ENCODE peak calls at places on chromosomes 2 and 18, in seven cellular contexts. One of them, this sample, is unnamed.

GRCh38 chr2:239532859-239533258 is 132.0 kb upstream of the HDAC4 start:
- DNase-seq in endodermal cell: no peak
- DNase-seq in HepG2: no peak
- DNase-seq in IMR-90: no peak
- DNase-seq in WERI-Rb-1: no peak
- DNase-seq in cardiac muscle cell: no peak
- DNase-seq in fibroblast of lung: no peak
- DNase-seq in this sample: no peak

GRCh38 chr2:205563646-205564045 is 118.7 kb upstream of the NRP2 start:
- DNase-seq in HepG2: no peak
- DNase-seq in fibroblast of lung: peak
- DNase-seq in WERI-Rb-1: peak
- DNase-seq in cardiac muscle cell: peak
- DNase-seq in endodermal cell: peak
- DNase-seq in IMR-90: no peak
- DNase-seq in this sample: peak

GRCh38 chr2:1864301-1864980 is 120.1 kb upstream of the PXDN start:
- DNase-seq in endodermal cell: peak
- DNase-seq in fibroblast of lung: no peak
- DNase-seq in WERI-Rb-1: no peak
- DNase-seq in IMR-90: no peak
- DNase-seq in HepG2: no peak
- DNase-seq in cardiac muscle cell: no peak
- DNase-seq in this sample: no peak

GRCh38 chr2:24822049-24822706 is 29.0 kb downstream of the CENPO start:
- DNase-seq in cardiac muscle cell: no peak
- DNase-seq in endodermal cell: peak
- DNase-seq in WERI-Rb-1: no peak
- DNase-seq in IMR-90: no peak
- DNase-seq in fibroblast of lung: no peak
- DNase-seq in HepG2: no peak
- DNase-seq in this sample: no peak

GRCh38 chr2:209875270-209875669 is 103.6 kb downstream of the UNC80 start:
- DNase-seq in IMR-90: no peak
- DNase-seq in HepG2: no peak
- DNase-seq in endodermal cell: no peak
- DNase-seq in WERI-Rb-1: no peak
- DNase-seq in cardiac muscle cell: no peak
- DNase-seq in fibroblast of lung: no peak
- DNase-seq in this sample: no peak

GRCh38 chr2:134669731-134670669 is 48.8 kb downstream of the TMEM163 start:
- DNase-seq in HepG2: no peak
- DNase-seq in fibroblast of lung: no peak
- DNase-seq in endodermal cell: peak
- DNase-seq in IMR-90: no peak
- DNase-seq in WERI-Rb-1: no peak
- DNase-seq in cardiac muscle cell: no peak
- DNase-seq in this sample: peak

GRCh38 chr2:218262631-218263586 is 2.1 kb downstream of the GPBAR1 start:
- DNase-seq in fibroblast of lung: no peak
- DNase-seq in IMR-90: no peak
- DNase-seq in HepG2: no peak
- DNase-seq in endodermal cell: no peak
- DNase-seq in cardiac muscle cell: no peak
- DNase-seq in WERI-Rb-1: no peak
- DNase-seq in this sample: peak

GRCh38 chr18:41391616-41392610 is 563.1 kb upstream of the PIK3C3 start:
- DNase-seq in WERI-Rb-1: peak
- DNase-seq in fibroblast of lung: peak
- DNase-seq in cardiac muscle cell: peak
- DNase-seq in IMR-90: peak
- DNase-seq in endodermal cell: peak
- DNase-seq in HepG2: peak
- DNase-seq in this sample: peak

GRCh38 chr18:70623106-70623505 is 334.3 kb downstream of the SOCS6 start:
- DNase-seq in endodermal cell: no peak
- DNase-seq in WERI-Rb-1: no peak
- DNase-seq in HepG2: no peak
- DNase-seq in fibroblast of lung: no peak
- DNase-seq in cardiac muscle cell: no peak
- DNase-seq in IMR-90: no peak
- DNase-seq in this sample: no peak

GRCh38 chr2:20482711-20483110 is 35.8 kb downstream of the RHOB start:
- DNase-seq in endodermal cell: no peak
- DNase-seq in cardiac muscle cell: no peak
- DNase-seq in fibroblast of lung: no peak
- DNase-seq in WERI-Rb-1: no peak
- DNase-seq in HepG2: no peak
- DNase-seq in IMR-90: no peak
- DNase-seq in this sample: no peak

GRCh38 chr18:5729983-5730699 is 165.2 kb downstream of the TMEM200C start:
- DNase-seq in fibroblast of lung: no peak
- DNase-seq in HepG2: no peak
- DNase-seq in cardiac muscle cell: no peak
- DNase-seq in WERI-Rb-1: no peak
- DNase-seq in IMR-90: no peak
- DNase-seq in endodermal cell: no peak
- DNase-seq in this sample: no peak

GRCh38 chr18:26309283-26309682 is 83.0 kb downstream of the TAF4B start:
- DNase-seq in WERI-Rb-1: no peak
- DNase-seq in fibroblast of lung: peak
- DNase-seq in cardiac muscle cell: peak
- DNase-seq in IMR-90: peak
- DNase-seq in endodermal cell: no peak
- DNase-seq in HepG2: no peak
- DNase-seq in this sample: no peak

GRCh38 chr2:9494096-9494495 is 19.7 kb downstream of the IAH1 start:
- DNase-seq in endodermal cell: no peak
- DNase-seq in WERI-Rb-1: no peak
- DNase-seq in cardiac muscle cell: no peak
- DNase-seq in fibroblast of lung: no peak
- DNase-seq in IMR-90: no peak
- DNase-seq in HepG2: no peak
- DNase-seq in this sample: no peak

GRCh38 chr2:54755641-54756326 is 32.3 kb downstream of the EML6 start:
- DNase-seq in fibroblast of lung: no peak
- DNase-seq in endodermal cell: no peak
- DNase-seq in HepG2: no peak
- DNase-seq in IMR-90: no peak
- DNase-seq in WERI-Rb-1: no peak
- DNase-seq in cardiac muscle cell: no peak
- DNase-seq in this sample: no peak

GRCh38 chr2:185279999-185280398 is 458.6 kb upstream of the FSIP2 start:
- DNase-seq in HepG2: peak
- DNase-seq in cardiac muscle cell: peak
- DNase-seq in WERI-Rb-1: no peak
- DNase-seq in fibroblast of lung: peak
- DNase-seq in IMR-90: peak
- DNase-seq in endodermal cell: no peak
- DNase-seq in this sample: no peak

GRCh38 chr2:135839713-135840112 is 2.7 kb upstream of the LCT start:
- DNase-seq in fibroblast of lung: peak
- DNase-seq in WERI-Rb-1: peak
- DNase-seq in IMR-90: peak
- DNase-seq in endodermal cell: no peak
- DNase-seq in cardiac muscle cell: peak
- DNase-seq in HepG2: no peak
- DNase-seq in this sample: no peak

GRCh38 chr2:158061763-158062162 is 39.9 kb upstream of the UPP2 start:
- DNase-seq in cardiac muscle cell: no peak
- DNase-seq in fibroblast of lung: no peak
- DNase-seq in WERI-Rb-1: no peak
- DNase-seq in HepG2: no peak
- DNase-seq in endodermal cell: no peak
- DNase-seq in IMR-90: no peak
- DNase-seq in this sample: no peak

GRCh38 chr2:40406485-40407289 is 45.2 kb downstream of the SLC8A1 start:
- DNase-seq in fibroblast of lung: no peak
- DNase-seq in HepG2: no peak
- DNase-seq in endodermal cell: no peak
- DNase-seq in IMR-90: no peak
- DNase-seq in cardiac muscle cell: no peak
- DNase-seq in WERI-Rb-1: no peak
- DNase-seq in this sample: no peak

DNA sequence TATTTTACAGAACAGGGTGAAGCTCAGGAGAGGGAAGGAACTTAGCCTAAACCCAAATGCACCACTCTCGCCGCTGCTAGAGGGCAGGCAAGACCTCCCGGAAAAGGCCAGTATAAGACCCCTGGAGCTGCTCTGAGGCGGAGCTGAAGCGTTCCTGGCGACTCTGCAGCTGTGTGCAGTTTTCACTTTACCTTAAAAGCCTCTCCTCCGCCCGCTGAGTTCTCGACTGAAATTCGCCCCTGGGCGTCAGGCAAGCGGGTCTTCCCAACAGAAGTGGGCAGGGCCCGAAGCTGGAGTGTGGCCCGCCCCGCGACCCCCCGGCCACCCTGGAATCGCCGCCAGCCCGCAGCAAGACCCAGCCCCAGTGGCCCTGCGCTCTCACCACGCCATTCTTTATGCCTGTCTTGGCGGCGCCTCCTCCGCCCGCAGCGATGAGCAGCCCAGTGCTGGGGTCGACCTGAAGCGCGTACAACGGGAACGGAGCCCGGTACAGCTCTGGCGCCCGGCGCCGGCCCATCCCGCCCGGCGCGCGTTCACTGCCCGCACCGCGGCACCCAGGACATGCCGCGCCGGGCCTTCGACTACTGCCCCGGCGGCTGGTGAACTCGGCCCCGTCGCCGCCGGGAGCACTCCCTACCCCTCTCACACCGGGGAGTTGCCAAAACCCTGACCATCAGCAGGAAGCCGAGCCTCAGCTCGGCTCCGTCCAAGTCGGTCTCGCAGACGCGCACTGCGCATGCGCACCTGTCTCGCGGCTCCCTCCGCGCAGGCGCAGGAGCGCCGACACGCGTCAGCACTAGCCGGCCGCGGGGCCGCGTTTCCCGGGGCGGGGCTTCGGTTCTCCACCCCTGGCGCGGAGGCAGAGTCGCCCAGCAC is at the start of gene PREB:
- DNase-seq in WERI-Rb-1: peak
- DNase-seq in endodermal cell: peak
- DNase-seq in cardiac muscle cell: peak
- DNase-seq in HepG2: peak
- DNase-seq in fibroblast of lung: peak
- DNase-seq in IMR-90: peak
- DNase-seq in this sample: peak
- TF ChIP-seq CTCF in WERI-Rb-1: peak
- TF ChIP-seq CTCF in endodermal cell: peak
- TF ChIP-seq CTCF in cardiac muscle cell: peak
- TF ChIP-seq CTCF in HepG2: peak
- TF ChIP-seq CTCF in fibroblast of lung: peak
- TF ChIP-seq CTCF in IMR-90: peak
- TF ChIP-seq CTCF in this sample: peak

DNA sequence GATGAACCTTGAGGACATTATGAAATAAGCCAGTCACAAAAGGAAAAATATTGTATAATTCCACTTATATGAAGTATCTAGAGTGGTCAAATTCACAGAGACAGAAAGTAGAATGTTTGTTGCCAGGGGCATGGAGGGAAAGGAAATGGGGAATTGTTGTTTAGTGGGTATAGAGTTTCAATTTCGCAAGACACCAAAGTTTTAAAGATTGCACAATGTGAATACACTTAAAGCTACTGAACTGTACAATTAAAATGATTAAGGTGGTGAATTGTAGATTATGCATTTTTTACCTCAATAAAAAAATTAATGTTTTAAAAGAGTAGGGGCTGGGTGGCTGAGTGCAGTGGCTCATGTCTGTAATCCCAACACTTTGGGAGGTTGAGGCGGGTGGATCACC is 92.9 kb downstream of the TXNL1 start:
- DNase-seq in HepG2: no peak
- DNase-seq in fibroblast of lung: peak
- DNase-seq in WERI-Rb-1: no peak
- DNase-seq in IMR-90: no peak
- DNase-seq in cardiac muscle cell: peak
- DNase-seq in endodermal cell: no peak
- DNase-seq in this sample: no peak
- H3K27ac ChIP-seq in HepG2: no peak
- H3K27ac ChIP-seq in fibroblast of lung: no peak
- H3K27ac ChIP-seq in WERI-Rb-1: no peak
- H3K27ac ChIP-seq in IMR-90: no peak
- H3K27ac ChIP-seq in cardiac muscle cell: no peak
- H3K27ac ChIP-seq in endodermal cell: no peak
- H3K27ac ChIP-seq in this sample: no peak

GRCh38 chr2:237673130-237673921 is 45.9 kb downstream of the LRRFIP1 start:
- DNase-seq in WERI-Rb-1: peak
- DNase-seq in IMR-90: peak
- DNase-seq in HepG2: peak
- DNase-seq in fibroblast of lung: peak
- DNase-seq in cardiac muscle cell: peak
- DNase-seq in endodermal cell: peak
- DNase-seq in this sample: peak

GRCh38 chr2:237671466-237672173 is 44.2 kb downstream of the LRRFIP1 start:
- DNase-seq in WERI-Rb-1: no peak
- DNase-seq in IMR-90: no peak
- DNase-seq in endodermal cell: no peak
- DNase-seq in cardiac muscle cell: no peak
- DNase-seq in fibroblast of lung: no peak
- DNase-seq in HepG2: no peak
- DNase-seq in this sample: no peak

GRCh38 chr2:237675326-237675725 is 47.9 kb downstream of the LRRFIP1 start:
- DNase-seq in IMR-90: no peak
- DNase-seq in cardiac muscle cell: no peak
- DNase-seq in WERI-Rb-1: no peak
- DNase-seq in HepG2: no peak
- DNase-seq in endodermal cell: no peak
- DNase-seq in fibroblast of lung: no peak
- DNase-seq in this sample: no peak

GRCh38 chr2:237672731-237673129 is 45.3 kb downstream of the LRRFIP1 start:
- DNase-seq in IMR-90: no peak
- DNase-seq in fibroblast of lung: no peak
- DNase-seq in cardiac muscle cell: no peak
- DNase-seq in WERI-Rb-1: no peak
- DNase-seq in endodermal cell: no peak
- DNase-seq in HepG2: no peak
- DNase-seq in this sample: no peak

DNA sequence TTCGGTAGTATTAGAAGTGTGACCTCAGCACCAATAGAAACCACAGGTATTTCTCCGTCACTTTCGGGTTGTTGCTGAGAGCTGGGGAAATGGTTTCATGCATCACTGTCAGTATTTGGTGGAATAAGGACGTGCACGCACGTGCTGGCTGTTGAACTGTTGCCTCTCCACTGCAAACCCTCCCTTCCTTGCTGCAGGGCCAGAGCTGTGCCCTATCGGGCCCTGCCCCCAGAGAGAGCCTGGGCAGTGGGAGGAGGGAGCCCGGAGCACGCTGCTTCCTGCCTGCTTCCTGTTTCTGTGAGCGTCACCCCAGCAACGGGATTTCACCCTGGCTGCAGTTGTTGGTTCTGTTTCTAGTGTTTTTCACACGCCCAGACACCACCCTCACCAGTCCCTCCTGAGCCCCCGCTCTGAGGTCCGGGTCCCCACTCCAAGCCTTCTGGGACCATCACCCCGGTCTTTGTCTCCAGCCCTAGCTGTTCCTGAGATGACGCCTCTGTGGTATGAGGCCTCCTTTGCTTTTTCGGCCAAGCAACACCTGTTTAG is 47.4 kb downstream of the LRRFIP1 start:
- DNase-seq in IMR-90: peak
- DNase-seq in cardiac muscle cell: peak
- DNase-seq in fibroblast of lung: peak
- DNase-seq in WERI-Rb-1: no peak
- DNase-seq in endodermal cell: peak
- DNase-seq in HepG2: peak
- DNase-seq in this sample: peak
- TF ChIP-seq CTCF in IMR-90: no peak
- TF ChIP-seq CTCF in cardiac muscle cell: no peak
- TF ChIP-seq CTCF in fibroblast of lung: no peak
- TF ChIP-seq CTCF in WERI-Rb-1: no peak
- TF ChIP-seq CTCF in endodermal cell: no peak
- TF ChIP-seq CTCF in HepG2: peak
- TF ChIP-seq CTCF in this sample: no peak

GRCh38 chr2:200306969-200307811 is 697 bp downstream of the SPATS2L start:
- DNase-seq in HepG2: no peak
- DNase-seq in cardiac muscle cell: peak
- DNase-seq in fibroblast of lung: peak
- DNase-seq in IMR-90: no peak
- DNase-seq in endodermal cell: peak
- DNase-seq in WERI-Rb-1: peak
- DNase-seq in this sample: peak
- H3K27ac ChIP-seq in HepG2: peak
- H3K27ac ChIP-seq in cardiac muscle cell: peak
- H3K27ac ChIP-seq in fibroblast of lung: peak
- H3K27ac ChIP-seq in IMR-90: peak
- H3K27ac ChIP-seq in endodermal cell: no peak
- H3K27ac ChIP-seq in WERI-Rb-1: peak
- H3K27ac ChIP-seq in this sample: peak